ENCODE peak calls at places on chromosomes 3 and 15, in nine cellular contexts. One of them, this sample, is unnamed.

GRCh38 chr3:150124142-150124541 is 153.4 kb upstream of the PFN2 start:
- DNase-seq in cardiac muscle cell: no peak
- DNase-seq in neural crest cell: no peak
- DNase-seq in foreskin fibroblast: no peak
- DNase-seq in GM20000: no peak
- DNase-seq in Peyer's patch: no peak
- DNase-seq in HL-60: no peak
- DNase-seq in AG09319: no peak
- DNase-seq in neural progenitor cell: no peak
- DNase-seq in this sample: no peak

GRCh38 chr3:107414325-107414964 is 37.2 kb downstream of the CCDC54 start:
- DNase-seq in cardiac muscle cell: no peak
- DNase-seq in neural crest cell: no peak
- DNase-seq in foreskin fibroblast: no peak
- DNase-seq in GM20000: no peak
- DNase-seq in Peyer's patch: no peak
- DNase-seq in HL-60: no peak
- DNase-seq in AG09319: no peak
- DNase-seq in neural progenitor cell: no peak
- DNase-seq in this sample: no peak

GRCh38 chr3:172643780-172644179 is 67.1 kb downstream of the NCEH1 start:
- DNase-seq in cardiac muscle cell: no peak
- DNase-seq in neural crest cell: no peak
- DNase-seq in foreskin fibroblast: no peak
- DNase-seq in GM20000: no peak
- DNase-seq in Peyer's patch: no peak
- DNase-seq in HL-60: no peak
- DNase-seq in AG09319: no peak
- DNase-seq in neural progenitor cell: no peak
- DNase-seq in this sample: no peak

GRCh38 chr3:187767266-187768032 is 22.2 kb upstream of the BCL6 start:
- DNase-seq in cardiac muscle cell: no peak
- DNase-seq in neural crest cell: no peak
- DNase-seq in foreskin fibroblast: peak; percentile 90
- DNase-seq in GM20000: no peak
- DNase-seq in Peyer's patch: no peak
- DNase-seq in HL-60: no peak
- DNase-seq in AG09319: no peak
- DNase-seq in neural progenitor cell: no peak
- DNase-seq in this sample: no peak

GRCh38 chr3:15795563-15796308 is 2.0 kb downstream of the ANKRD28 start:
- DNase-seq in cardiac muscle cell: no peak
- DNase-seq in neural crest cell: no peak
- DNase-seq in foreskin fibroblast: peak; percentile 65
- DNase-seq in GM20000: no peak
- DNase-seq in Peyer's patch: no peak
- DNase-seq in HL-60: no peak
- DNase-seq in AG09319: peak; percentile 53
- DNase-seq in neural progenitor cell: no peak
- DNase-seq in this sample: peak; percentile 7

GRCh38 chr15:92077353-92078080 is 224.0 kb downstream of the SLCO3A1 start:
- DNase-seq in cardiac muscle cell: peak; percentile 85
- DNase-seq in neural crest cell: peak; percentile 64
- DNase-seq in foreskin fibroblast: peak; percentile 54
- DNase-seq in GM20000: peak; percentile 60
- DNase-seq in Peyer's patch: peak; percentile 65
- DNase-seq in HL-60: peak; percentile 39
- DNase-seq in AG09319: peak; percentile 36
- DNase-seq in neural progenitor cell: peak; percentile 88
- DNase-seq in this sample: peak; percentile 76

GRCh38 chr3:47092090-47092489 is 71.8 kb downstream of the SETD2 start:
- DNase-seq in cardiac muscle cell: no peak
- DNase-seq in neural crest cell: no peak
- DNase-seq in foreskin fibroblast: no peak
- DNase-seq in GM20000: no peak
- DNase-seq in Peyer's patch: no peak
- DNase-seq in HL-60: no peak
- DNase-seq in AG09319: no peak
- DNase-seq in neural progenitor cell: no peak
- DNase-seq in this sample: no peak

GRCh38 chr3:50254577-50255250 is 14.2 kb upstream of the SEMA3B start:
- DNase-seq in cardiac muscle cell: no peak
- DNase-seq in neural crest cell: no peak
- DNase-seq in foreskin fibroblast: peak; percentile 63
- DNase-seq in GM20000: no peak
- DNase-seq in Peyer's patch: no peak
- DNase-seq in HL-60: peak; percentile 22
- DNase-seq in AG09319: no peak
- DNase-seq in neural progenitor cell: no peak
- DNase-seq in this sample: no peak

GRCh38 chr3:151660890-151661289 is 72.8 kb upstream of the AADACL2 start:
- DNase-seq in cardiac muscle cell: no peak
- DNase-seq in neural crest cell: no peak
- DNase-seq in foreskin fibroblast: peak; percentile 25
- DNase-seq in GM20000: no peak
- DNase-seq in Peyer's patch: no peak
- DNase-seq in HL-60: no peak
- DNase-seq in AG09319: no peak
- DNase-seq in neural progenitor cell: no peak
- DNase-seq in this sample: peak; percentile 67

GRCh38 chr15:64837502-64837901 is 4.2 kb upstream of the PLEKHO2 start:
- DNase-seq in cardiac muscle cell: no peak
- DNase-seq in neural crest cell: no peak
- DNase-seq in foreskin fibroblast: no peak
- DNase-seq in GM20000: no peak
- DNase-seq in Peyer's patch: no peak
- DNase-seq in HL-60: peak; percentile 81
- DNase-seq in AG09319: no peak
- DNase-seq in neural progenitor cell: no peak
- DNase-seq in this sample: no peak

GRCh38 chr3:81485444-81485865 is 276.0 kb downstream of the GBE1 start:
- DNase-seq in cardiac muscle cell: no peak
- DNase-seq in neural crest cell: no peak
- DNase-seq in foreskin fibroblast: peak; percentile 86
- DNase-seq in GM20000: peak; percentile 26
- DNase-seq in Peyer's patch: no peak
- DNase-seq in HL-60: no peak
- DNase-seq in AG09319: peak; percentile 42
- DNase-seq in neural progenitor cell: no peak
- DNase-seq in this sample: no peak

GRCh38 chr3:192514081-192514753 is 213.1 kb downstream of the FGF12 start:
- DNase-seq in cardiac muscle cell: peak; percentile 80
- DNase-seq in neural crest cell: peak; percentile 46
- DNase-seq in foreskin fibroblast: no peak
- DNase-seq in GM20000: no peak
- DNase-seq in Peyer's patch: no peak
- DNase-seq in HL-60: no peak
- DNase-seq in AG09319: no peak
- DNase-seq in neural progenitor cell: peak; percentile 85
- DNase-seq in this sample: peak; percentile 62

GRCh38 chr3:7874116-7874515 is 627.5 kb upstream of the LMCD1 start:
- DNase-seq in cardiac muscle cell: no peak
- DNase-seq in neural crest cell: no peak
- DNase-seq in foreskin fibroblast: no peak
- DNase-seq in GM20000: no peak
- DNase-seq in Peyer's patch: no peak
- DNase-seq in HL-60: no peak
- DNase-seq in AG09319: no peak
- DNase-seq in neural progenitor cell: no peak
- DNase-seq in this sample: peak; percentile 19

GRCh38 chr3:52524752-52525661 is 8.7 kb downstream of the NT5DC2 start:
- DNase-seq in cardiac muscle cell: no peak
- DNase-seq in neural crest cell: no peak
- DNase-seq in foreskin fibroblast: no peak
- DNase-seq in GM20000: no peak
- DNase-seq in Peyer's patch: peak; percentile 34
- DNase-seq in HL-60: no peak
- DNase-seq in AG09319: no peak
- DNase-seq in neural progenitor cell: no peak
- DNase-seq in this sample: peak; percentile 58

GRCh38 chr15:101142711-101143110 is 109.1 kb downstream of the CHSY1 start:
- DNase-seq in cardiac muscle cell: no peak
- DNase-seq in neural crest cell: no peak
- DNase-seq in foreskin fibroblast: no peak
- DNase-seq in GM20000: no peak
- DNase-seq in Peyer's patch: no peak
- DNase-seq in HL-60: no peak
- DNase-seq in AG09319: no peak
- DNase-seq in neural progenitor cell: no peak
- DNase-seq in this sample: no peak

GRCh38 chr15:101140697-101141065 is 111.2 kb downstream of the CHSY1 start:
- DNase-seq in cardiac muscle cell: no peak
- DNase-seq in neural crest cell: no peak
- DNase-seq in foreskin fibroblast: no peak
- DNase-seq in GM20000: no peak
- DNase-seq in Peyer's patch: no peak
- DNase-seq in HL-60: no peak
- DNase-seq in AG09319: no peak
- DNase-seq in neural progenitor cell: no peak
- DNase-seq in this sample: no peak

GRCh38 chr15:101139986-101140696 is 111.7 kb downstream of the CHSY1 start:
- DNase-seq in cardiac muscle cell: no peak
- DNase-seq in neural crest cell: no peak
- DNase-seq in foreskin fibroblast: no peak
- DNase-seq in GM20000: no peak
- DNase-seq in Peyer's patch: no peak
- DNase-seq in HL-60: no peak
- DNase-seq in AG09319: no peak
- DNase-seq in neural progenitor cell: no peak
- DNase-seq in this sample: no peak

GRCh38 chr15:101143321-101143720 is 108.5 kb downstream of the CHSY1 start:
- DNase-seq in cardiac muscle cell: no peak
- DNase-seq in neural crest cell: no peak
- DNase-seq in foreskin fibroblast: no peak
- DNase-seq in GM20000: no peak
- DNase-seq in Peyer's patch: no peak
- DNase-seq in HL-60: no peak
- DNase-seq in AG09319: no peak
- DNase-seq in neural progenitor cell: no peak
- DNase-seq in this sample: no peak

GRCh38 chr15:101141926-101142527 is 109.8 kb downstream of the CHSY1 start:
- DNase-seq in cardiac muscle cell: no peak
- DNase-seq in neural crest cell: no peak
- DNase-seq in foreskin fibroblast: no peak
- DNase-seq in GM20000: no peak
- DNase-seq in Peyer's patch: no peak
- DNase-seq in HL-60: no peak
- DNase-seq in AG09319: no peak
- DNase-seq in neural progenitor cell: no peak
- DNase-seq in this sample: no peak
- TF ChIP-seq CTCF in cardiac muscle cell: no peak
- TF ChIP-seq CTCF in neural crest cell: no peak
- TF ChIP-seq CTCF in foreskin fibroblast: no peak
- TF ChIP-seq CTCF in GM20000: no peak
- TF ChIP-seq CTCF in Peyer's patch: no peak
- TF ChIP-seq CTCF in HL-60: no peak
- TF ChIP-seq CTCF in AG09319: no peak
- TF ChIP-seq CTCF in neural progenitor cell: no peak
- TF ChIP-seq CTCF in this sample: no peak

GRCh38 chr15:86877171-86877631 is 797.5 kb downstream of the AGBL1 start:
- DNase-seq in cardiac muscle cell: peak; percentile 7
- DNase-seq in neural crest cell: no peak
- DNase-seq in foreskin fibroblast: no peak
- DNase-seq in GM20000: no peak
- DNase-seq in Peyer's patch: no peak
- DNase-seq in HL-60: no peak
- DNase-seq in AG09319: no peak
- DNase-seq in neural progenitor cell: no peak
- DNase-seq in this sample: no peak
- TF ChIP-seq CTCF in cardiac muscle cell: no peak
- TF ChIP-seq CTCF in neural crest cell: no peak
- TF ChIP-seq CTCF in foreskin fibroblast: no peak
- TF ChIP-seq CTCF in GM20000: no peak
- TF ChIP-seq CTCF in Peyer's patch: no peak
- TF ChIP-seq CTCF in HL-60: no peak
- TF ChIP-seq CTCF in AG09319: no peak
- TF ChIP-seq CTCF in neural progenitor cell: peak; percentile 26
- TF ChIP-seq CTCF in this sample: no peak

DNA sequence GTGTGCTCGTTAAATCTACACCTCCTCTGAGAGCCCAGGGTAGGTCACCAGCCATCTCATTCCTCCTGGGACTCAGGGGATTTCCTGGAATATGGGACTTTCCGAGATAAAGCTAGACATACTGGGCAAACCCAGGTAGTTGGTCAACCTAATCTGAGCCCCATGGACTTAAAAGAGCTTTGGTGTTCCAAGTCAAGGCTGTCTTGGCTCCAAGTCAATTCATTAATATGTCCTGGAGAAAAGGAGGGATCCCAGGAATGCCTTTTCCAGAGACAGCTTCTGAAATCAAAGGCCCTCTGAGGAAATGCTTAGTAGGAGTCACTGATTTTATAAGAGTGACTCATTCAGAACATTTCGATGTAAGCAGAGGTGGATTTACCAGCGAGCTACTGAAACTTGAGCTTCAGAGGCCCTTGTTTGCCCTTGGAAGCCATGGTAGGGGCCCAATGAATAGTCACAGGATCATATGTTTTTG is 137.3 kb upstream of the UBE2E1 start:
- DNase-seq in cardiac muscle cell: no peak
- DNase-seq in neural crest cell: no peak
- DNase-seq in foreskin fibroblast: peak; percentile 90
- DNase-seq in GM20000: no peak
- DNase-seq in Peyer's patch: no peak
- DNase-seq in HL-60: no peak
- DNase-seq in AG09319: no peak
- DNase-seq in neural progenitor cell: no peak
- DNase-seq in this sample: peak; percentile 48
- TF ChIP-seq CTCF in cardiac muscle cell: no peak
- TF ChIP-seq CTCF in neural crest cell: no peak
- TF ChIP-seq CTCF in foreskin fibroblast: no peak
- TF ChIP-seq CTCF in GM20000: no peak
- TF ChIP-seq CTCF in Peyer's patch: no peak
- TF ChIP-seq CTCF in HL-60: no peak
- TF ChIP-seq CTCF in AG09319: no peak
- TF ChIP-seq CTCF in neural progenitor cell: no peak
- TF ChIP-seq CTCF in this sample: no peak

DNA sequence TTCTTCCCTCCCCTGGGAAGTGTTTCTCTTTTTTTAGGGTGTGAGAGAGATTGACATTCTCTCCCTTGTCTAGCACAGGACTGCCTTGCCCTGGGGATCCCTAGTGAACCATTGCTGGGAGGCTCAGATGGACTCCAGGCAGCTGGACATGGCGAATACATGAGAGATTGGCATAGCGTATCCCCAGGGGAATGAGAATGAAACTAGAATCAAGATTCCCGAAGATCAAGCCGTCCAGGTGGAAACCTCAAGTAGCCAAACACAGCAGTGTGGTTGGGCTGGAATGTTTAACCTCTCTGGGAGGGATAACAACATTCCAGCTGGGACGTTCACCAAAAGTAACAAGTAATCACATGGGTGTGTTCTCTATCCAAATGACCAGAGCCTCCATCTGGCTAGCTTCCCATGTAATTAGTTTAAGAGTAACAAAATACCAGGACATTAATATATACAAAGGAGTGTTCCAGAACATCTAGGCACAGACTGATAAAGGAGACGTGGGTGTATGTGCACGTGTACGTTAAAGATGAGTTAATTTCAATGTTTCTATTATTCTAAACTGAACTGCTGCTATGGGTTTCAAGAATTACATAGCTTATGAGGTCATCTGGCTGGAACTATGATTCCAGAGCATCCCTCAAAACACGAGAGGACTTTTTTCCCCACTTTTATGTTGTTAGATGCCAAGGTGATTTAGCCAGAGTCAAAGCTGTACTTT is 118.5 kb upstream of the NR2E3 start:
- DNase-seq in cardiac muscle cell: no peak
- DNase-seq in neural crest cell: no peak
- DNase-seq in foreskin fibroblast: peak; percentile 67
- DNase-seq in GM20000: no peak
- DNase-seq in Peyer's patch: no peak
- DNase-seq in HL-60: no peak
- DNase-seq in AG09319: peak; percentile 90
- DNase-seq in neural progenitor cell: peak; percentile 16
- DNase-seq in this sample: no peak
- TF ChIP-seq CTCF in cardiac muscle cell: no peak
- TF ChIP-seq CTCF in neural crest cell: no peak
- TF ChIP-seq CTCF in foreskin fibroblast: no peak
- TF ChIP-seq CTCF in GM20000: no peak
- TF ChIP-seq CTCF in Peyer's patch: no peak
- TF ChIP-seq CTCF in HL-60: no peak
- TF ChIP-seq CTCF in AG09319: no peak
- TF ChIP-seq CTCF in neural progenitor cell: no peak
- TF ChIP-seq CTCF in this sample: no peak

This sample was measured in A673.